ENCODE peak calls at places on chromosomes 7 and 10, in four cellular contexts. D is HCEC 1CT, A is cardiac fibroblast, M is globus pallidus. S is an unnamed sample.

GRCh38 chr7:121872831-121873764 is at the start of gene PTPRZ1:
- DNase-seq in M (peak), A (peak), D (no peak), S (no peak)

GRCh38 chr10:110147961-110148360 is 59.4 kb upstream of the MXI1 start:
- DNase-seq in M (no peak), A (no peak), D (no peak), S (no peak)

GRCh38 chr10:101467286-101467770 is 113.4 kb downstream of the BTRC start:
- DNase-seq in D (peak), A (peak), M (peak), S (peak)

GRCh38 chr10:66167816-66168215 is 758.0 kb upstream of the LRRTM3 start:
- DNase-seq in D (no peak), M (no peak), A (peak), S (no peak)

GRCh38 chr10:51204691-51205090 is 130.4 kb downstream of the PRKG1 start:
- DNase-seq in D (peak), M (no peak), A (peak), S (no peak)

GRCh38 chr7:57404343-57404966 is 45.5 kb upstream of the ZNF716 start:
- DNase-seq in D (no peak), A (no peak), M (peak), S (peak)

GRCh38 chr7:3897430-3898385 is 596.7 kb downstream of the SDK1 start:
- DNase-seq in D (peak), M (no peak), A (peak), S (peak)

GRCh38 chr7:74355091-74355490 is 65.9 kb downstream of the CLIP2 start:
- DNase-seq in D (peak), M (no peak), A (peak), S (no peak)

GRCh38 chr10:104809288-104810090 is 168.4 kb downstream of the SORCS3 start:
- DNase-seq in D (peak), A (peak), M (no peak), S (no peak)

GRCh38 chr10:112475565-112476233 is 28.7 kb downstream of the VTI1A start:
- DNase-seq in D (peak), A (peak), M (peak), S (peak)

GRCh38 chr10:61760943-61761824 is 98.5 kb downstream of the CABCOCO1 start:
- DNase-seq in A (peak), D (peak), M (no peak), S (peak)

GRCh38 chr7:105920766-105921165 is 42.3 kb upstream of the CDHR3 start:
- DNase-seq in M (no peak), A (no peak), D (no peak), S (no peak)